ENCODE peak calls at places on chromosomes 1 and 21, in five cellular contexts. One of them, this sample, is unnamed.

GRCh38 chr21:43778469-43779335 is 2.6 kb upstream of the CSTB start:
- DNase-seq in HepG2: no peak
- DNase-seq in GM12891: no peak
- DNase-seq in SK-N-SH: no peak
- DNase-seq in K562: no peak
- DNase-seq in this sample: no peak

GRCh38 chr1:168288311-168289052 is 7.8 kb downstream of the TBX19 start:
- DNase-seq in SK-N-SH: no peak
- DNase-seq in GM12891: no peak
- DNase-seq in HepG2: no peak
- DNase-seq in K562: no peak
- DNase-seq in this sample: no peak

GRCh38 chr1:40772146-40772770 is 11.3 kb upstream of the KCNQ4 start:
- DNase-seq in HepG2: no peak
- DNase-seq in K562: no peak
- DNase-seq in SK-N-SH: no peak
- DNase-seq in GM12891: no peak
- DNase-seq in this sample: no peak

GRCh38 chr1:245822997-245823396 is 668.2 kb downstream of the KIF26B start:
- DNase-seq in SK-N-SH: no peak
- DNase-seq in HepG2: peak
- DNase-seq in K562: no peak
- DNase-seq in GM12891: no peak
- DNase-seq in this sample: no peak

GRCh38 chr1:229445828-229446227 is 11.9 kb upstream of the ACTA1 start:
- DNase-seq in HepG2: no peak
- DNase-seq in K562: no peak
- DNase-seq in GM12891: no peak
- DNase-seq in SK-N-SH: no peak
- DNase-seq in this sample: no peak

GRCh38 chr1:30782361-30783243 is 25.0 kb upstream of the LAPTM5 start:
- DNase-seq in SK-N-SH: peak
- DNase-seq in HepG2: peak
- DNase-seq in GM12891: peak
- DNase-seq in K562: peak
- DNase-seq in this sample: peak

GRCh38 chr1:162535501-162535900 is 26.0 kb upstream of the UAP1 start:
- DNase-seq in HepG2: no peak
- DNase-seq in GM12891: no peak
- DNase-seq in SK-N-SH: no peak
- DNase-seq in K562: no peak
- DNase-seq in this sample: no peak

GRCh38 chr1:236718328-236718727 is 32.0 kb downstream of the ACTN2 start:
- DNase-seq in HepG2: no peak
- DNase-seq in SK-N-SH: no peak
- DNase-seq in K562: no peak
- DNase-seq in GM12891: no peak
- DNase-seq in this sample: no peak

GRCh38 chr1:87329051-87329755 is 523 bp downstream of the LMO4 start:
- DNase-seq in SK-N-SH: peak
- DNase-seq in K562: peak
- DNase-seq in HepG2: peak
- DNase-seq in GM12891: no peak
- DNase-seq in this sample: peak

GRCh38 chr1:9860887-9861286 is 37.1 kb upstream of the CLSTN1 start:
- DNase-seq in HepG2: no peak
- DNase-seq in K562: no peak
- DNase-seq in GM12891: no peak
- DNase-seq in SK-N-SH: no peak
- DNase-seq in this sample: no peak

GRCh38 chr21:31780944-31781343 is 49.0 kb upstream of the SCAF4 start:
- DNase-seq in GM12891: no peak
- DNase-seq in HepG2: peak
- DNase-seq in K562: no peak
- DNase-seq in SK-N-SH: no peak
- DNase-seq in this sample: no peak

GRCh38 chr1:16981269-16981849 is 939 bp upstream of the MFAP2 start:
- DNase-seq in HepG2: no peak
- DNase-seq in SK-N-SH: no peak
- DNase-seq in GM12891: no peak
- DNase-seq in K562: no peak
- DNase-seq in this sample: no peak

GRCh38 chr1:93694039-93694438 is 12.4 kb upstream of the BCAR3 start:
- DNase-seq in K562: no peak
- DNase-seq in SK-N-SH: no peak
- DNase-seq in HepG2: no peak
- DNase-seq in GM12891: no peak
- DNase-seq in this sample: no peak

GRCh38 chr1:201813226-201813625 is 15.7 kb upstream of the IPO9 start:
- DNase-seq in HepG2: no peak
- DNase-seq in K562: no peak
- DNase-seq in GM12891: no peak
- DNase-seq in SK-N-SH: no peak
- DNase-seq in this sample: no peak

GRCh38 chr1:227781314-227781930 is 34.1 kb upstream of the PRSS38 start:
- DNase-seq in SK-N-SH: no peak
- DNase-seq in HepG2: no peak
- DNase-seq in K562: no peak
- DNase-seq in GM12891: no peak
- DNase-seq in this sample: no peak

GRCh38 chr1:209900734-209901133 is 37.3 kb upstream of the SYT14 start:
- DNase-seq in SK-N-SH: peak
- DNase-seq in K562: no peak
- DNase-seq in GM12891: no peak
- DNase-seq in HepG2: no peak
- DNase-seq in this sample: no peak

GRCh38 chr1:116488052-116488451 is 82.8 kb downstream of the CD58 start:
- DNase-seq in K562: no peak
- DNase-seq in SK-N-SH: no peak
- DNase-seq in HepG2: no peak
- DNase-seq in GM12891: no peak
- DNase-seq in this sample: no peak
- TF ChIP-seq TAF1 in K562: no peak
- TF ChIP-seq TAF1 in SK-N-SH: no peak
- TF ChIP-seq TAF1 in HepG2: no peak
- TF ChIP-seq TAF1 in GM12891: no peak
- TF ChIP-seq TAF1 in this sample: no peak

DNA sequence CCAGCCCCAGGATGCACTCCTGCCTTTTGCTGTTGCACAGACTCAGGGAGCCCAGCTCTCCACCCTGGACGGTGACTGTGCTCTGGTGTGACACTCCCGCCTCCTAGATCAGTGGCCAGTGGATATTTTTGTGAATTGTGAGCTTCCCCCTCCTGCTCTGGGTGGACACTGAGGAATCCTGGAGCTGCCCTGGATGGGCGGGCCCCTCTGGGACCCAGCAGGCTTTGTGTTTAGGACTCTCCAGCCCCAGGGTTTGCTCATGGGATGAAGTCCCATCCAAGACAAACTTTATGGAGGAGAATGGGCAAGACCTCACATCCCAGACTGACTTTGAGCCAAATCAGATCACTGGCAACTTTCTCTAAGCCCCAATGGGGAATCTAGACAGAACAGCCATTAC is 16.1 kb downstream of the SLC6A9 start:
- DNase-seq in HepG2: no peak
- DNase-seq in K562: no peak
- DNase-seq in SK-N-SH: no peak
- DNase-seq in GM12891: no peak
- DNase-seq in this sample: no peak
- TF ChIP-seq POLR2AphosphoS5 in HepG2: no peak
- TF ChIP-seq POLR2AphosphoS5 in K562: no peak
- TF ChIP-seq POLR2AphosphoS5 in SK-N-SH: no peak
- TF ChIP-seq POLR2AphosphoS5 in GM12891: no peak
- TF ChIP-seq POLR2AphosphoS5 in this sample: no peak

DNA sequence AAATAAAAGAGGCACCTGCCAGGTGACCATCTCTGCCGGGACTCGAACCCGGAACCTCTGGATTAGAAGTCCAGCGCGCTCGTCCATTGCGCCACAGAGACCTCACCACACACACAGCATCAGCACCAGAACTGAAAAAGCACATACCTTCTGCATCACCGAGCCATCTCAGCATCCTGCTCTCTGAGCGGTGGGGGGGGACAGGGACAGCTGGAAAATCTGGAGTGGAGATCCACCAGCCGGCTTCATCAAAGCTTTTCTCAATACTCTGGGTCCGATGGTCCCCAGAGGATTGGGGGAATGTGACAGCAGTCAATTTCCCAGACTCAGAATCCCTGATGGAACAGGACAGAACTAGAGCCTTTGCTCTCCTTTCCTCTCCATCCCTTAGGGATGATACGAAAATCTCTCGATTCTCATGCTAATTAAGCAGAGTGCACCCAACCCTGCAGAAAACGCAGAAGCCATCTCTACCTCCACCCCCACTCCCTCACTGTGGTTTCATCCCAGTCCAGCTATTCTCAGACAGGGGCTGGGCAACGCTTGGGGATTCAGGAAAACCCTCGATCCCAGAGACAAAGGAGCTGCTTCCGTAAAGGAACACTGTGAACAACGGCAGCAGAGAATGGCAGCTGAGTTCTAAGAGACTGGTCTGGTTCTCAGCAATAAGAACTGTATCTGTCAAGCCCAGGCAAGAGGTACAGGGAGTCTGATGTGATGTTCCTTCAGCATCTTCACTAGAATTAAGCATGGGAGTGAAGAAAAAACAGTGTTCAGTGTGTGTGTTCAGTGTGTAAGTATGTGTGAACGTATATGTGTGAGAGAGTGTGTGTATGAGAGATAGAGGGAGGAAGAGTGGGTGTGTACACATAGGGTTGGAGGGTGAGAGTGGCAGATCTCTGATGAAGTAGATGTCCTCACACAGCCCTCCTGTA is 29.6 kb upstream of the CADM3 start:
- DNase-seq in HepG2: no peak
- DNase-seq in GM12891: no peak
- DNase-seq in K562: peak
- DNase-seq in SK-N-SH: peak
- DNase-seq in this sample: no peak
- TF ChIP-seq TAF1 in HepG2: no peak
- TF ChIP-seq TAF1 in GM12891: no peak
- TF ChIP-seq TAF1 in K562: no peak
- TF ChIP-seq TAF1 in SK-N-SH: no peak
- TF ChIP-seq TAF1 in this sample: no peak

DNA sequence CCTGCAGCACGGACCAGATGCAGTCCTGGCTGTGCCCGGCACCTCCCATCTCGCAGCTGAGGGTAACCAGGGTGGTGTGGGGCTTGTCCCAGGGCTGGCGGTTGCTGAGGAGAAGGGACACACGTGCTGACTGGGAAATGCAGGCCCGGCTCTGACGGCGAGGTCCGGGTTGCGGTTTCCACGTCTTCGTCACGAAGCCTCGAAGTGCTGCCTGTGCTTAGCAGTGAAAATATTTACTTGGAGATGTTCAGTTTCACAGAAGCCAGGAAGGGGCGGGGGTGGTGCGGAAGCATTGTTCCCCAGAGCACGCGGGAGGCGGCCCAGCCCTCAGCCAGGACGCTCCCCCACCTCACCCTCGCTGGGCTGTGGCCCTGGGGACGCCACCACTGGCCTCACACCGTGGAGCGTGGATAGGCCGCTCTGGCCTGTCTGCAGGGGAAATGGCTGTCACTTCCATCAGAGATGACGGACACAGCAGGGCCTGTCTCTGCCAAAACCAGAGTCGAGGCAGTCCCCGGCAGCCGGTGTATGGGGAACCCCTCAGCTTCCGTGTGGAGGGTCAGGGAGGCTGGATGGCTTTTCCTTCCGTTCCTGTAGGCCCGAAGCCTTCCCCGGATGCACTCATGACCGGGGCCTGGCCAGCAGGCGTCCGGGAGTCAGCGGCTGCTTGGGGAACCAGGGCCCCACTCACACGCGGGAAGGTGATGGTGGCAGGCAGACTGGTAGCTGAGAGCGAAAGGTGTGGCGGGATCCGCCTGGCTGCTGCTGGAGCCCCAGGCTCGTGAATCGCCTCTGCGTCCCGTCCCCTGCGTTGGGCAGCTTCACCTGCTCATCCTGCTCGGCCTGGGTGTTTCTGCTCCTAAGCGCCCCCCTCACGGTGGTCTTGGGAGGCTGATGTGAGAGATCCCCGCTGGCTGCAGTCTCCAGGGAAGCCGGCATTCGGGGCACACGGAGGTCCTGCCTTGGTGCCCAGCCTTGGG is 14.7 kb upstream of the POFUT2 start:
- DNase-seq in GM12891: no peak
- DNase-seq in K562: no peak
- DNase-seq in SK-N-SH: no peak
- DNase-seq in HepG2: no peak
- DNase-seq in this sample: no peak
- TF ChIP-seq POLR2AphosphoS5 in GM12891: no peak
- TF ChIP-seq POLR2AphosphoS5 in K562: no peak
- TF ChIP-seq POLR2AphosphoS5 in SK-N-SH: no peak
- TF ChIP-seq POLR2AphosphoS5 in HepG2: no peak
- TF ChIP-seq POLR2AphosphoS5 in this sample: no peak